ENCODE peak calls at places on chromosome 6, in eight cellular contexts. P, Z, M, O, X, V, J and E are unnamed samples.

GRCh38 chr6:72374864-72375263 is 247.0 kb upstream of the KCNQ5 start:
- DNase-seq in P (no peak), Z (no peak), M (no peak), O (no peak), X (no peak), V (no peak), J (no peak), E (no peak)

GRCh38 chr6:3380344-3381232 is 76.3 kb downstream of the SLC22A23 start:
- DNase-seq in P (no peak), Z (no peak), M (no peak), O (no peak), X (no peak), V (peak; percentile 65), J (no peak), E (no peak)

GRCh38 chr6:41634657-41635056 is 3.6 kb upstream of the MDFI start:
- DNase-seq in P (no peak), Z (no peak), M (no peak), O (peak; percentile 65), X (no peak), V (no peak), J (no peak), E (no peak)

GRCh38 chr6:168297643-168298042 is 21.9 kb downstream of the DACT2 start:
- DNase-seq in P (no peak), Z (no peak), M (no peak), O (no peak), X (no peak), V (no peak), J (no peak), E (no peak)

GRCh38 chr6:21079468-21080048 is 514.0 kb upstream of the SOX4 start:
- DNase-seq in P (no peak), Z (no peak), M (no peak), O (no peak), X (peak; percentile 47), V (no peak), J (no peak), E (no peak)

GRCh38 chr6:2714359-2714895 is 36.3 kb downstream of the MYLK4 start:
- DNase-seq in P (no peak), Z (no peak), M (no peak), O (no peak), X (peak; percentile 64), V (no peak), J (no peak), E (no peak)

GRCh38 chr6:137821486-137821885 is 45.6 kb upstream of the TNFAIP3 start:
- DNase-seq in P (no peak), Z (no peak), M (no peak), O (no peak), X (no peak), V (no peak), J (no peak), E (no peak)

GRCh38 chr6:46419576-46420002 is 71.7 kb downstream of the RCAN2 start:
- DNase-seq in P (peak; percentile 82), Z (peak; percentile 63), M (peak; percentile 60), O (peak; percentile 24), X (peak; percentile 94), V (no peak), J (peak; percentile 70), E (peak; percentile 69)

GRCh38 chr6:105035299-105035698 is 78.4 kb downstream of the LIN28B start:
- DNase-seq in P (no peak), Z (no peak), M (no peak), O (no peak), X (no peak), V (no peak), J (no peak), E (no peak)

GRCh38 chr6:6588924-6589696 is 590 bp downstream of the LY86 start:
- DNase-seq in P (no peak), Z (no peak), M (no peak), O (no peak), X (no peak), V (no peak), J (no peak), E (no peak)

GRCh38 chr6:7727951-7728854 is 2.3 kb downstream of the BMP6 start:
- DNase-seq in P (peak; percentile 25), Z (no peak), M (no peak), O (peak; percentile 82), X (peak; percentile 52), V (peak; percentile 44), J (no peak), E (no peak)

GRCh38 chr6:4383910-4384637 is 248.7 kb upstream of the ECI2 start:
- DNase-seq in P (no peak), Z (no peak), M (no peak), O (no peak), X (no peak), V (no peak), J (no peak), E (no peak)

GRCh38 chr6:73308712-73309533 is 45.2 kb downstream of the DPPA5 start:
- DNase-seq in P (no peak), Z (no peak), M (peak; percentile 21), O (peak; percentile 74), X (peak; percentile 49), V (no peak), J (no peak), E (no peak)

GRCh38 chr6:42200035-42200434 is 5.3 kb upstream of the GUCA1B start:
- DNase-seq in P (no peak), Z (no peak), M (no peak), O (no peak), X (peak; percentile 90), V (no peak), J (peak; percentile 64), E (no peak)

GRCh38 chr6:30793521-30794194 is 49.3 kb upstream of the IER3 start:
- DNase-seq in P (no peak), Z (no peak), M (no peak), O (no peak), X (peak; percentile 48), V (no peak), J (no peak), E (no peak)

GRCh38 chr6:37904590-37904989 is 85.1 kb downstream of the ZFAND3 start:
- DNase-seq in P (no peak), Z (no peak), M (no peak), O (no peak), X (no peak), V (no peak), J (no peak), E (no peak)

DNA sequence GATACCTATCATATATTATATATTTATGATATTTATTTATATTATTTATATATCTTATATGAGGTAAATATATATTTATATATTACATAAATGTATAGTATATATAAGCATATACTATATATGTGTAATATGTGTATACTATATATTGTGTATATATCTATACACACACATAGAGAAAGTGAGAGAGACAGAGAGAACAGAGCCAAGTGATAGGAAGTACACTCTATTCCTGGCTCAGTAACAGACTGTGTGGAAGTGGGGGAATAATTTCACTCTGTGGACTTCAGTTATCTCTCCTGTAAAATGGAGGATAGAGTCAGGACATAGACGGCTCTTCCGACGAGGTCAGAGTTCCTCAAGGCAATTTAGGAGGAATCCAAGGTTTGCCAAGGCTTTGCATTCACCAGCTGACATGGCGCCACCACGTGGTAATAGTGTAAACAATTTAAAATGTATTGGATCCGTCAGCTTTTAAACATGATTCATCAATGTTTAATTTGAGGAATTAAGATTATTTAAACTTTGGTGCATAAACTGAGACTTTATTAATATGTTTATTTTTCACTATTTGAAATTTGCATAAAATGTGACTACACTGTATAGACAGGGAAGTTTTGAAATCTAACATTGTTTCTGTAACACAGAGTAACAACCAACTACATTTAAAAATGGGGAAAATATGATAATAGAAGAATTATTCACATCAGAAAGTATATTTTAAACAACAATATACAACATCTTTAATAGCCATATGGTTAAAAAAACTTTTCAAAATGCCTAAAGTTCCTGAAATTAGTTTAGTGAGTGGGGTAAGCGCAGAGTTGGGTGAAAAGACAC is 75.4 kb upstream of the TMEM244 start:
- DNase-seq in P (no peak), Z (peak; percentile 38), M (peak; percentile 81), O (no peak), X (peak; percentile 89), V (no peak), J (no peak), E (peak; percentile 32)
- H3K4me3 ChIP-seq in P (no peak overlapping the region), Z (no peak overlapping the region), M (no peak overlapping the region), O (no peak overlapping the region), X (peak overlapping the region; percentile 61), V (no peak overlapping the region), J (no peak overlapping the region), E (no peak overlapping the region)

GRCh38 chr6:35801148-35801547 is 4.0 kb upstream of the LHFPL5 start:
- DNase-seq in P (no peak), Z (no peak), M (no peak), O (no peak), X (no peak), V (no peak), J (no peak), E (no peak)

GRCh38 chr6:35808688-35809087 is 3.5 kb downstream of the LHFPL5 start:
- DNase-seq in P (no peak), Z (no peak), M (no peak), O (no peak), X (no peak), V (no peak), J (no peak), E (no peak)

GRCh38 chr6:35810831-35811698 is 5.9 kb downstream of the LHFPL5 start:
- DNase-seq in P (no peak), Z (no peak), M (peak; percentile 76), O (no peak), X (peak; percentile 19), V (no peak), J (no peak), E (no peak)

GRCh38 chr6:35804996-35805736 is at the start of gene LHFPL5:
- DNase-seq in P (no peak), Z (no peak), M (no peak), O (peak; percentile 99), X (peak; percentile 70), V (peak; percentile 66), J (no peak), E (no peak)
- H3K4me3 ChIP-seq in P (no peak within 1 kb of the TSS), Z (no peak within 1 kb of the TSS), M (peak within 1 kb of the TSS; percentile 45), O (peak within 1 kb of the TSS; percentile 56), X (peak within 1 kb of the TSS; percentile 52), V (no peak within 1 kb of the TSS), J (no peak within 1 kb of the TSS), E (no peak within 1 kb of the TSS)

GRCh38 chr6:128456510-128457244 is 63.7 kb downstream of the PTPRK start:
- DNase-seq in P (no peak), Z (no peak), M (no peak), O (no peak), X (no peak), V (no peak), J (no peak), E (no peak)
- H3K4me3 ChIP-seq in P (no peak overlapping the region), Z (no peak overlapping the region), M (no peak overlapping the region), O (no peak overlapping the region), X (no peak overlapping the region), V (no peak overlapping the region), J (no peak overlapping the region), E (no peak overlapping the region)

GRCh38 chr6:27507041-27507956 is 34.4 kb upstream of the ZNF184 start:
- DNase-seq in P (no peak), Z (no peak), M (no peak), O (no peak), X (no peak), V (no peak), J (no peak), E (no peak)

GRCh38 chr6:27514906-27515495 is 42.1 kb upstream of the ZNF184 start:
- DNase-seq in P (no peak), Z (no peak), M (no peak), O (no peak), X (peak; percentile 28), V (no peak), J (no peak), E (no peak)

GRCh38 chr6:27517238-27517637 is 44.3 kb upstream of the ZNF184 start:
- DNase-seq in P (no peak), Z (no peak), M (no peak), O (no peak), X (no peak), V (no peak), J (no peak), E (no peak)

GRCh38 chr6:27517928-27518787 is 45.3 kb upstream of the ZNF184 start:
- DNase-seq in P (no peak), Z (no peak), M (no peak), O (no peak), X (no peak), V (no peak), J (no peak), E (no peak)

GRCh38 chr6:27512525-27512924 is 39.6 kb upstream of the ZNF184 start:
- DNase-seq in P (no peak), Z (no peak), M (no peak), O (no peak), X (no peak), V (no peak), J (no peak), E (no peak)
- H3K4me3 ChIP-seq in P (no peak overlapping the region), Z (no peak overlapping the region), M (no peak overlapping the region), O (no peak overlapping the region), X (no peak overlapping the region), V (no peak overlapping the region), J (no peak overlapping the region), E (no peak overlapping the region)